ENCODE peak calls at places on chromosome 14, in five cellular contexts. M is psoas muscle, S is cardiac muscle cell, F is IMR-90, R is breast epithelium. O is an unnamed sample.

GRCh38 chr14:71139058-71139946 is 232.0 kb downstream of the PCNX1 start:
- DNase-seq in M (peak; percentile 65), S (peak; percentile 66), F (peak; percentile 48), R (no peak), O (peak; percentile 66)

GRCh38 chr14:85607571-85608219 is 77.8 kb downstream of the FLRT2 start:
- DNase-seq in M (no peak), S (peak; percentile 91), F (peak; percentile 97), R (no peak), O (no peak)

GRCh38 chr14:67480011-67480410 is 8.5 kb downstream of the TMEM229B start:
- DNase-seq in M (no peak), S (no peak), F (no peak), R (peak; percentile 46), O (no peak)

GRCh38 chr14:65038966-65039365 is 52.3 kb downstream of the FNTB start:
- DNase-seq in M (no peak), S (no peak), F (no peak), R (no peak), O (no peak)

GRCh38 chr14:94337274-94337673 is 14.1 kb upstream of the SERPINA6 start:
- DNase-seq in M (no peak), S (peak; percentile 21), F (peak; percentile 31), R (no peak), O (no peak)

GRCh38 chr14:55454264-55455151 is 14.1 kb upstream of the TBPL2 start:
- DNase-seq in M (no peak), S (peak; percentile 89), F (peak; percentile 86), R (no peak), O (no peak)

GRCh38 chr14:55889124-55889523 is 229.1 kb upstream of the PELI2 start:
- DNase-seq in M (no peak), S (no peak), F (no peak), R (peak; percentile 61), O (no peak)

GRCh38 chr14:100107236-100107635 is 42.0 kb downstream of the EVL start:
- DNase-seq in M (no peak), S (no peak), F (no peak), R (peak; percentile 70), O (peak; percentile 42)

GRCh38 chr14:21097616-21098133 is 780 bp downstream of the ZNF219 start:
- DNase-seq in M (no peak), S (no peak), F (no peak), R (no peak), O (no peak)

GRCh38 chr14:51554339-51554920 is 97.3 kb upstream of the FRMD6 start:
- DNase-seq in M (no peak), S (peak; percentile 65), F (peak; percentile 96), R (no peak), O (no peak)

GRCh38 chr14:88533203-88533602 is 21.6 kb downstream of the PTPN21 start:
- DNase-seq in M (no peak), S (no peak), F (peak; percentile 65), R (no peak), O (no peak)

GRCh38 chr14:70894868-70895267 is 12.4 kb upstream of the PCNX1 start:
- DNase-seq in M (no peak), S (no peak), F (peak; percentile 59), R (no peak), O (no peak)

GRCh38 chr14:68979722-68980552 is 835 bp upstream of the ACTN1 start:
- DNase-seq in M (peak; percentile 68), S (no peak), F (peak; percentile 63), R (peak; percentile 70), O (peak; percentile 49)

GRCh38 chr14:26597136-26598080 is at the start of gene NOVA1:
- DNase-seq in M (peak; percentile 53), S (peak; percentile 21), F (no peak), R (no peak), O (no peak)

GRCh38 chr14:65821224-65821753 is 408.8 kb downstream of the FUT8 start:
- DNase-seq in M (no peak), S (no peak), F (no peak), R (no peak), O (no peak)

GRCh38 chr14:105817971-105818711 is 291.8 kb downstream of the TMEM121 start:
- DNase-seq in M (no peak), S (no peak), F (no peak), R (no peak), O (no peak)

GRCh38 chr14:32370720-32371119 is 41.6 kb downstream of the AKAP6 start:
- DNase-seq in M (no peak), S (peak; percentile 61), F (peak; percentile 89), R (no peak), O (no peak)

GRCh38 chr14:99510556-99511139 is 29.4 kb downstream of the CCNK start:
- DNase-seq in M (no peak), S (no peak), F (no peak), R (no peak), O (no peak)

GRCh38 chr14:67571275-67571990 is 28.6 kb downstream of the PIGH start:
- DNase-seq in M (peak; percentile 79), S (peak; percentile 66), F (peak; percentile 44), R (peak; percentile 40), O (no peak)

GRCh38 chr14:68784298-68784910 is 8.5 kb downstream of the ZFP36L1 start:
- DNase-seq in M (peak; percentile 69), S (no peak), F (no peak), R (peak; percentile 20), O (peak; percentile 58)

GRCh38 chr14:31941487-31941886 is 135.6 kb upstream of the ARHGAP5 start:
- DNase-seq in M (no peak), S (no peak), F (no peak), R (no peak), O (no peak)

GRCh38 chr14:74401504-74402241 is 24.3 kb downstream of the SYNDIG1L start:
- DNase-seq in M (peak; percentile 58), S (no peak), F (no peak), R (peak; percentile 47), O (peak; percentile 38)

DNA sequence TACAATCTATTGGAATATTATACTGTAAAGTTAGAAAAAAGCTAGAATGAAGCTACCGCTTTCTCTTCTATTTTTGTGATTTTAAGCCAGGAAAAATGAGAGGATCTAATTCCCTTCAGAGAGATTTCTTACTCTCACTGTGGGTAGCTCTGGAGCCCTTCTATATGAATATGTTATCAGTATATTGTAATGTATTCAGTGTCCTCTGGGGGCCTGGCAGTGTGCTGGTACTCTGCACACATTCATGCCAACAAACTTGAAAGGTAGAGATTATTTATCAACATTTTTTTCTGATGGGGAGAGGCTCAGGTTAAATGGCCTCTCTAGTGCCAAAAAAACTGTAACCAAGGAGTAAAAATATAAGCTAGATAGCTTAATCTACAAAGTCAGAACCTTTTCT is 292.8 kb downstream of the TTC6 start:
- DNase-seq in M (no peak), S (no peak), F (no peak), R (no peak), O (no peak)
- H3K27ac ChIP-seq in M (no peak overlapping the region), S (no peak overlapping the region), F (no peak overlapping the region), R (no peak overlapping the region), O (no peak overlapping the region)

GRCh38 chr14:22535126-22535525 is 53.9 kb downstream of the DAD1 start:
- DNase-seq in M (no peak), S (no peak), F (no peak), R (no peak), O (no peak)

GRCh38 chr14:22535916-22536315 is 53.1 kb downstream of the DAD1 start:
- DNase-seq in M (no peak), S (no peak), F (no peak), R (no peak), O (no peak)

GRCh38 chr14:22537436-22538310 is 51.4 kb downstream of the DAD1 start:
- DNase-seq in M (no peak), S (no peak), F (no peak), R (no peak), O (no peak)

GRCh38 chr14:22538671-22539228 is 50.3 kb downstream of the DAD1 start:
- DNase-seq in M (no peak), S (no peak), F (no peak), R (no peak), O (no peak)

GRCh38 chr14:22536853-22537338 is 52.1 kb downstream of the DAD1 start:
- DNase-seq in M (peak; percentile 60), S (peak; percentile 95), F (peak; percentile 98), R (peak; percentile 74), O (no peak)
- H3K4me3 ChIP-seq in M (no peak overlapping the region), S (no peak overlapping the region), F (no peak overlapping the region), R (no peak overlapping the region), O (no peak overlapping the region)

GRCh38 chr14:102590667-102591099 is 1.8 kb upstream of the RCOR1 start:
- DNase-seq in M (peak; percentile 68), S (peak; percentile 67), F (peak; percentile 23), R (no peak), O (peak; percentile 47)
- H3K27ac ChIP-seq in M (peak overlapping the region; percentile 88), S (peak overlapping the region; percentile 98), F (peak overlapping the region; percentile 1), R (peak overlapping the region; percentile 100), O (peak overlapping the region; percentile 100)

GRCh38 chr14:35688427-35688826 is 120.7 kb downstream of the RALGAPA1 start:
- DNase-seq in M (no peak), S (no peak), F (no peak), R (no peak), O (no peak)
- H3K4me3 ChIP-seq in M (no peak overlapping the region), S (no peak overlapping the region), F (no peak overlapping the region), R (no peak overlapping the region), O (no peak overlapping the region)

GRCh38 chr14:104085889-104086201 is 345 bp downstream of the ASPG start:
- DNase-seq in M (no peak), S (no peak), F (no peak), R (no peak), O (no peak)
- H3K27ac ChIP-seq in M (no peak overlapping the region), S (no peak overlapping the region), F (no peak overlapping the region), R (no peak overlapping the region), O (peak overlapping the region; percentile 10)

GRCh38 chr14:92686763-92687427 is 61.5 kb downstream of the LGMN start:
- DNase-seq in M (peak; percentile 80), S (peak; percentile 78), F (peak; percentile 43), R (peak; percentile 51), O (peak; percentile 97)
- H3K4me3 ChIP-seq in M (peak overlapping the region; percentile 49), S (peak overlapping the region; percentile 32), F (no peak overlapping the region), R (peak overlapping the region; percentile 57), O (peak overlapping the region; percentile 53)

GRCh38 chr14:59788176-59788575 is 82.4 kb downstream of the RTN1 start:
- DNase-seq in M (no peak), S (peak; percentile 9), F (no peak), R (no peak), O (no peak)
- H3K27ac ChIP-seq in M (no peak overlapping the region), S (no peak overlapping the region), F (no peak overlapping the region), R (no peak overlapping the region), O (no peak overlapping the region)

DNA sequence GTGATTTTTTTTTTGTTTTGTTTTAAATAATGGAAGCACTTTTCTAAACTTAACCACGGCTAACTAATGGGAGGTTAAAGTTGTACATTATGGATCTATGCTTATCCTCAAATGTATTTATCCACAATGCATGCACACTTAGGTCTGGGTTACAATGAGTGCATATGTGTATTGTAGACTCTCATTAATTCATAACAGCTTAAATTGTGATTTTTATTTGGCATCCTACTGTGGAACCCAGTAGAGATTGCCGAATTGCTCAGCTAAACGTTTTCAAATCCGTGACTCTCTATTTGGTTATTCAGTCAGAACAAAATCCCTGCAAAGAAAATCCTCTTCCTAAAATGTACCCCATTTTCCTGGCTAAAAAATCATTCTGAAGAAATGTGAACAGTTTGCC is 244.0 kb downstream of the SLC25A21 start:
- DNase-seq in M (no peak), S (no peak), F (no peak), R (no peak), O (no peak)
- H3K4me3 ChIP-seq in M (no peak overlapping the region), S (no peak overlapping the region), F (no peak overlapping the region), R (no peak overlapping the region), O (no peak overlapping the region)

O was measured in upper lobe of left lung.